ENCODE peak calls at places on chromosome 1, in ten cellular contexts. J is heart left ventricle; B is endodermal cell; H is aorta; Z is stimulated activated naive CD4-positive, alpha-beta T cell; M is NCI-H1105; Y is left lobe of liver; U is activated T-cell treated with anti-CD3 and anti-CD28 coated beads, Interleukin-2, amount 50 U/mL, for 72 hours; Q is NCI-H2029 treated with DMSO at 0.1 percent for 48 hours; C is smooth muscle cell of the brain vasculature. D is an unnamed sample.

GRCh38 chr1:225539069-225539468 is 111.2 kb upstream of the LBR start:
- DNase-seq in Z (no peak), M (no peak), Q (no peak), U (no peak), C (no peak), H (no peak), B (no peak), J (no peak), Y (no peak), D (no peak)

GRCh38 chr1:195664628-195665027 is 943.6 kb downstream of the KCNT2 start:
- DNase-seq in Z (no peak), Q (no peak), J (no peak), H (no peak), U (no peak), B (no peak), M (no peak), Y (no peak), C (no peak), D (no peak)

GRCh38 chr1:201713093-201713810 is 115.7 kb upstream of the IPO9 start:
- DNase-seq in U (no peak), B (peak; percentile 77), M (no peak), Z (no peak), H (peak; percentile 97), C (peak; percentile 96), Q (no peak), Y (peak; percentile 62), J (peak; percentile 94), D (no peak)

GRCh38 chr1:98929456-98929855 is 75.2 kb downstream of the PLPPR5 start:
- DNase-seq in J (no peak), U (no peak), B (no peak), Z (no peak), C (no peak), M (no peak), H (no peak), Y (no peak), Q (no peak), D (no peak)

GRCh38 chr1:57142999-57143398 is 177.2 kb upstream of the C8B start:
- DNase-seq in M (no peak), Y (no peak), J (no peak), H (no peak), Q (no peak), B (no peak), C (no peak), Z (no peak), U (no peak), D (no peak)

GRCh38 chr1:110188116-110188618 is 21.9 kb upstream of the KCNC4 start:
- DNase-seq in M (no peak), Q (no peak), C (no peak), Z (no peak), J (peak; percentile 53), U (no peak), Y (no peak), B (no peak), H (no peak), D (no peak)

GRCh38 chr1:109479311-109479710 is 4.4 kb upstream of the ATXN7L2 start:
- DNase-seq in Q (no peak), J (no peak), U (no peak), C (no peak), Z (no peak), M (no peak), B (no peak), Y (no peak), H (no peak), D (no peak)

GRCh38 chr1:166197597-166197996 is 30.8 kb upstream of the FAM78B start:
- DNase-seq in Z (no peak), J (no peak), B (no peak), C (no peak), M (no peak), H (no peak), U (no peak), Q (no peak), Y (no peak), D (no peak)

GRCh38 chr1:29259802-29260441 is 23.6 kb downstream of the PTPRU start:
- DNase-seq in M (no peak), H (no peak), U (peak; percentile 54), Q (no peak), Y (peak; percentile 75), C (no peak), B (peak; percentile 91), J (peak; percentile 45), Z (peak; percentile 26), D (no peak)

GRCh38 chr1:175564723-175565122 is 178.7 kb downstream of the TNR start:
- DNase-seq in B (no peak), H (no peak), Q (no peak), U (no peak), Z (no peak), J (no peak), M (no peak), Y (no peak), C (no peak), D (no peak)

GRCh38 chr1:24931481-24932221 is 1.6 kb upstream of the RUNX3 start:
- DNase-seq in Y (no peak), C (no peak), Z (no peak), J (no peak), Q (no peak), U (no peak), M (no peak), B (peak; percentile 71), H (no peak), D (no peak)

GRCh38 chr1:205592443-205593003 is 39.3 kb downstream of the ELK4 start:
- DNase-seq in Y (peak; percentile 33), H (peak; percentile 40), Z (no peak), C (no peak), U (no peak), M (no peak), B (peak; percentile 48), Q (no peak), J (no peak), D (no peak)

GRCh38 chr1:112332751-112333150 is 63.3 kb upstream of the CTTNBP2NL start:
- DNase-seq in U (no peak), H (no peak), Z (no peak), C (no peak), Y (no peak), M (no peak), B (no peak), J (no peak), Q (no peak), D (no peak)

GRCh38 chr1:79792212-79792575 is 785.7 kb upstream of the ADGRL4 start:
- DNase-seq in Q (no peak), Y (no peak), J (no peak), C (no peak), H (no peak), Z (no peak), M (no peak), B (no peak), U (no peak), D (no peak)